ENCODE peak calls at places on chromosome 10, in eight cellular contexts. E, P, I, A, O, B, V and D are unnamed samples.

GRCh38 chr10:104581884-104582603 is 59.0 kb upstream of the SORCS3 start:
- DNase-seq in A (no peak), E (peak), V (no peak), P (no peak), B (no peak), O (no peak), I (no peak), D (no peak)

GRCh38 chr10:114538544-114538906 is 119.5 kb downstream of the ABLIM1 start:
- DNase-seq in I (no peak), B (no peak), V (peak), P (peak), E (no peak), O (peak), A (no peak), D (no peak)

GRCh38 chr10:70482982-70483760 is 4.6 kb downstream of the PALD1 start:
- DNase-seq in A (no peak), E (no peak), I (no peak), P (no peak), O (no peak), V (no peak), B (no peak), D (no peak)

GRCh38 chr10:33841678-33842077 is 507.2 kb upstream of the NRP1 start:
- DNase-seq in A (no peak), O (no peak), E (no peak), V (no peak), P (no peak), B (no peak), I (no peak), D (no peak)

GRCh38 chr10:71598673-71599072 is 120.9 kb downstream of the C10orf105 start:
- DNase-seq in E (peak), O (no peak), B (no peak), A (peak), V (peak), P (no peak), I (no peak), D (peak)

GRCh38 chr10:97499561-97500296 is 1.0 kb downstream of the UBTD1 start:
- DNase-seq in B (no peak), I (peak), A (peak), O (no peak), P (no peak), E (peak), V (peak), D (peak)

GRCh38 chr10:99895867-99896266 is 113.4 kb downstream of the ABCC2 start:
- DNase-seq in B (no peak), A (no peak), P (no peak), V (no peak), E (no peak), I (no peak), O (no peak), D (no peak)

GRCh38 chr10:70843776-70844489 is 28.2 kb downstream of the SGPL1 start:
- DNase-seq in B (no peak), E (no peak), P (no peak), V (no peak), I (no peak), A (no peak), O (no peak), D (no peak)

GRCh38 chr10:70925377-70926214 is 37.2 kb upstream of the PCBD1 start:
- DNase-seq in A (peak), B (peak), O (peak), V (peak), E (peak), I (peak), P (peak), D (peak)

GRCh38 chr10:122197823-122198222 is 73.3 kb upstream of the BTBD16 start:
- DNase-seq in O (no peak), V (no peak), A (no peak), B (no peak), I (no peak), E (no peak), P (no peak), D (no peak)

GRCh38 chr10:19817251-19818046 is 1.2 kb downstream of the PLXDC2 start:
- DNase-seq in A (no peak), E (no peak), B (no peak), I (no peak), P (peak), V (peak), O (peak), D (peak)
- H3K4me3 ChIP-seq in A (peak), E (peak), B (peak), I (peak), P (peak), V (peak), O (peak), D (peak)

DNA sequence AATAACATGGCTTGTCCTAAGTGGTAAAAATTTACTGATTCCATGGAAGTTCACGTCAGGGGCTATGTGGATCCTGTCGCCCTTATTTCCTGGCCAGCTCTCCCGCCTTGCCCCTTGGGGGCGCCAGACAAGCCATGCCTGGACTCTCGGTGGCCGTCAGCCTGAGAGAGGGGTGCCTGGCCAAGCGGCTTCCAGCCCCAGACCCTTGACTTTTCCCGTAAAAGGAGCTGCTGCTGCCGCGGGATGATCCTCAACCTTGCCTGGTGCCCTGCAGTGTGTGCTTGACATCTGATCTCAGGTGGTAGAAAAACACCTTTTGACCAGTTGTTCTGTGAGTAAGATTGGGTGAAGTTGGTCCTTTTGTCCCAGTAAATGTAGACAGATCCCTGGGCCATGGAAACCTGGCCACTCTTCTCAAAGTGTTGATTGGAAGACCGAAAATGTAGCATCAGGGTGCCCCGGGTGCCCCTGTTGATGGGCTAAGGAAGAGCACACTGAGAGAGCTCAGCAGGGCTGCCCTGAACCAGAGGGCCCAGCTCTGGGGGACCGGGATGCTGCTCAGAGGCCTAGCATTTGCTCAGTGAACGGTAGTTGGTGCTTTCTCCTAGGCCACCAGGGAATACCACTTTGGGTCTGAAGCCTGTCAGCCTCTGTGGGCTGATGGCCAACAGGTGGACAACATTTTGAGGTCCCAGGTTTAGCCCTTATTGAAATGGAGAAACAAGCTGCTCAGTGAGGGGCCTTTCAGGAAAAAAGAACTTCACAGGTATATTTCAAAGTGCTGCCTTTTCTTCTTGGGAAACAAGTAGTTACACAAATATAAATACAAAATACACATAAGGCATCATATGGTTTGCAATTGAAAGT is 162.5 kb downstream of the LRMDA start:
- DNase-seq in A (no peak), I (no peak), P (no peak), O (no peak), B (peak), V (no peak), E (no peak), D (no peak)
- TF ChIP-seq CTCF in A (peak), I (peak), P (no peak), O (peak), B (peak), V (no peak), E (peak), D (peak)

GRCh38 chr10:13724484-13724883 is 137.7 kb downstream of the PRPF18 start:
- DNase-seq in I (no peak), B (no peak), P (no peak), E (no peak), O (no peak), V (no peak), A (peak), D (peak)
- H3K4me3 ChIP-seq in I (no peak), B (no peak), P (no peak), E (no peak), O (no peak), V (no peak), A (no peak), D (no peak)

DNA sequence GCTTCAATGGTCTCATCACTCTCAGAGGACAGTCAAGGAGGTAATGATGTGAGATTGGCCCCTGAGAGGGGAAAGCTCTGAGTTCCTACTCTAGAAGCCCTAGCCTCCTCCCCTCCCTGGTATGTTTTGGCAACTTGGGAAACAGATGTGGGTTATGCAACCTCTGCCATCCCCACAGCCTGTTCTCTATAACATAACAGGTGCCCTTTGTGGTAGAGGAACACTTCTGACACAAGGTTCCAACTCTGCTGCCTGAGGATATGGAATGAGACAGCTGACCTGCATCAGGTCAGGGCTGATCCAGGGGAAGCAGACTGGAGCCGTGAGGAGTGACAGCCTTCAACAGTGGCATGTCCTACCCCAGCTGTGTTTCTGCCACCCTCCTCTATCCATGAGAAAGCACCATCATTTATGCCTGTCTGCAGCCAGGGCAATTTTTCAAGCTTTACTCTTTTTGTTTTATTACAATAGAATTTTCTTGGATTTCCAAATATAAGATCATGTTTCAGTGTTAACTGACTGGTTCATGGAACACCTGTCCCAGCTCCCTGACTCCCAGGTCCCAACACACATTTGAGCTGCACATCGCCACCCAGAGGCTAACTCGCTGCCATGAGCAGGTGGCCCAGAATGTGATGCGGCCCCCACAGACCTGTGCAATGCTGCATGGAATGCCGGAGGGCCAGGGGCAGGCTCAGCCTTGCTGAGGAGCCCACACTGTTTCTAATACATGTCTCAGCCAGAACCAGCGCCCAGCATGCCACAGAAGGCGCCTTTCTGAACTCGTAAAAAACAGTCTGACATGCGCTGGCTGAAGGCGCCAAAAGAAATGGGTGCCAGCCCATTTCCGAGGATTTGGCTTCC is 124.7 kb upstream of the CHST15 start:
- DNase-seq in B (no peak), V (no peak), I (no peak), E (no peak), O (no peak), A (no peak), P (no peak), D (no peak)
- TF ChIP-seq CTCF in B (no peak), V (no peak), I (no peak), E (no peak), O (no peak), A (no peak), P (no peak), D (peak)

DNA sequence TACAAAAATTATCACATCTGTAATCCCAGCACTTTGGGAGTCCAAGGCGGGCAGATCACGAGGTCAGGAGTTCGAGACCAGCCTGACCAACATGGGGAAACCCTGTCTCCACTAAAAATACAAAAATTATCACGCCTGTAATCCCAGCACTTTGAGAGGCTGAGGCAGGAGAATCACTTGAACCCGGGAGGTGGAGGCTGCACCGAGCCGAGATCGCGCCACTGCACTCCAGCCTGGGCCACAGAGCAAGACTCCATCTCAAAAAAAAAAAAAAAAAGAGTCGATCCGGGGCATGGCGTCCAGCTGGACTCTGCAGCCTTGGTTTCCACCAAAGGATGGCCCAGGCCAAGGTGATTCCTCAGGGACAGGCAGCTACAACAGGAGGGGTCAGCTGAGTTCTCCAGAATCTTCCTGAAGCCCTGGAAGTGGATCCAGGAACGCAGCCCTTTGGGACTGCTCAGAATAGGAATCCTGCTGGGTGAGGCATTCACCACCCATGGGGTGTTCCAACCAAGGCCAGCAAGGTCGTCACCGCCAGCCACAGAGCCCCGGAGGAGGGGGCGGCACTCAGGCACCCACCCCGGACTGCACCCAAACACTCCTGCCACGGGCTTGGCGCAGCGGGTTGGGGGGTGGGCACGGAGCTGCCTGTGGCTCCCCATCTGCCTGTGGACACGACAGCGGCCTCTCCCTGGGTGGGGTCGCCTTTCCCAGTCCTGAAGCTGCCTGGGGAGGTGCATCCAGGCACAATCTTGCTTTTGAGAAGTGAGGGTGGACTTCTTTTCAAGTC is 12.0 kb upstream of the UTF1 start:
- DNase-seq in A (no peak), I (no peak), O (no peak), E (no peak), V (no peak), B (no peak), P (no peak), D (no peak)
- H3K4me3 ChIP-seq in A (no peak), I (no peak), O (no peak), E (no peak), V (no peak), B (no peak), P (no peak), D (no peak)

DNA sequence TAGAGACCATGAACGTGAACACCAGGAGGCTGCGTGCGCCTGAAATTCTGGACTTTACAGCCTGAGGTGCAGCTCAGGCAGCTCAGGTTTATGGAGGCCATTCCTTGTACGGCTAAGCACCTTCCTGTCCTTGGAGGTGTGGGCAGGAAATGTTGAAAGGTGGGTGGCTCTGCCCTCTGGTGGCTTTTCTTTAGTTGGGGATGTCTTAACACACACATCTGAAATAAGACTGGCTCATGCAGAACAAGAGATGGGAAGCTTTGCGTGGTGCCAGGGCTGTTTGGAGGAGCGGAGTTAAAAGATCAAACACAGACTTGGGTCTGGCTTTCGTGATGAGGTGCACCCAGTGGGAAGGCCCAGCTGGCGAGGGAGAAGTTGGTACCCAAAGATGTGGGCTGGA is 64.1 kb downstream of the DOCK1 start:
- DNase-seq in B (no peak), V (no peak), A (no peak), E (peak), I (peak), P (no peak), O (no peak), D (peak)
- TF ChIP-seq CTCF in B (peak), V (no peak), A (peak), E (no peak), I (peak), P (no peak), O (no peak), D (peak)

GRCh38 chr10:2949948-2950354 is 117.4 kb upstream of the PFKP start:
- DNase-seq in V (no peak), I (peak), O (peak), E (no peak), B (no peak), P (no peak), A (no peak), D (no peak)
- H3K4me3 ChIP-seq in V (no peak), I (peak), O (no peak), E (no peak), B (no peak), P (no peak), A (no peak), D (no peak)

GRCh38 chr10:3067045-3067858 is at the start of gene PFKP:
- DNase-seq in A (peak), V (no peak), O (peak), I (no peak), B (peak), P (peak), E (no peak), D (no peak)

GRCh38 chr10:3069876-3070275 is 2.5 kb downstream of the PFKP start:
- DNase-seq in E (no peak), A (no peak), B (no peak), O (no peak), V (no peak), I (no peak), P (no peak), D (no peak)

GRCh38 chr10:3067859-3068179 is 471 bp downstream of the PFKP start:
- DNase-seq in O (no peak), E (no peak), B (no peak), P (no peak), A (no peak), V (no peak), I (no peak), D (no peak)

GRCh38 chr10:3068968-3069737 is 1.8 kb downstream of the PFKP start:
- DNase-seq in O (peak), E (peak), B (peak), I (no peak), A (no peak), V (no peak), P (peak), D (no peak)

GRCh38 chr10:3068201-3068967 is 1.0 kb downstream of the PFKP start:
- DNase-seq in E (peak), P (peak), V (peak), A (peak), O (peak), B (peak), I (no peak), D (peak)
- TF ChIP-seq CTCF in E (peak), P (no peak), V (no peak), A (peak), O (no peak), B (peak), I (no peak), D (peak)